ENCODE peak calls at places on chromosome 20, in four cellular contexts. G, J, D and E are unnamed samples. For H3K4me1, H3K27me3 and H3K9me3, the result is how much of the 10 kb centered on the place peaks cover.

GRCh38 chr20:49759266-49759950 is 45.7 kb upstream of the B4GALT5 start:
- DNase-seq in G (no peak), J (no peak), D (no peak), E (no peak)

GRCh38 chr20:39069976-39070375 is 107.8 kb downstream of the DHX35 start:
- DNase-seq in G (no peak), J (no peak), D (no peak), E (no peak)

GRCh38 chr20:10492844-10493243 is 57.7 kb downstream of the SLX4IP start:
- DNase-seq in G (no peak), J (no peak), D (no peak), E (no peak)

GRCh38 chr20:64047968-64048401 is 1.5 kb downstream of the SOX18 start:
- DNase-seq in G (no peak), J (no peak), D (no peak), E (no peak)

GRCh38 chr20:36273414-36274247 is 32.5 kb upstream of the DLGAP4 start:
- DNase-seq in G (no peak), J (no peak), D (no peak), E (no peak)

GRCh38 chr20:2032168-2032567 is 38.3 kb upstream of the PDYN start:
- DNase-seq in G (no peak), J (no peak), D (no peak), E (no peak)

GRCh38 chr20:45963059-45964011 is 8.7 kb downstream of the ZNF335 start:
- DNase-seq in G (no peak), J (no peak), D (peak), E (peak)

GRCh38 chr20:16314722-16315121 is 258.5 kb downstream of the KIF16B start:
- DNase-seq in G (no peak), J (no peak), D (no peak), E (no peak)

GRCh38 chr20:18632196-18632789 is 44.4 kb downstream of the DTD1 start:
- DNase-seq in G (peak), J (peak), D (peak), E (peak)

GRCh38 chr20:844473-845225 is 11.1 kb downstream of the FAM110A start:
- DNase-seq in G (peak), J (peak), D (peak), E (peak)

GRCh38 chr20:62345681-62346370 is 21.3 kb downstream of the LAMA5 start:
- DNase-seq in G (no peak), J (no peak), D (no peak), E (no peak)

GRCh38 chr20:4925842-4926530 is 75.3 kb downstream of the SLC23A2 start:
- DNase-seq in G (peak), J (no peak), D (no peak), E (peak)

GRCh38 chr20:40090236-40090635 is 598.8 kb downstream of the MAFB start:
- DNase-seq in G (no peak), J (no peak), D (no peak), E (no peak)

GRCh38 chr20:37901667-37902503 is 1.0 kb upstream of the VSTM2L start:
- DNase-seq in G (no peak), J (peak), D (no peak), E (no peak)

GRCh38 chr20:9068232-9068781 is 580 bp upstream of the PLCB4 start:
- DNase-seq in G (peak), J (no peak), D (peak), E (no peak)

GRCh38 chr20:45945678-45946148 is 11.2 kb downstream of the PCIF1 start:
- DNase-seq in G (no peak), J (no peak), D (peak), E (no peak)

GRCh38 chr20:62674370-62674769 is 32.1 kb downstream of the SLCO4A1 start:
- DNase-seq in G (no peak), J (no peak), D (no peak), E (no peak)

GRCh38 chr20:50621068-50621467 is 70.3 kb downstream of the RIPOR3 start:
- DNase-seq in G (no peak), J (no peak), D (no peak), E (no peak)

GRCh38 chr20:645318-646106 is 7.5 kb downstream of the SRXN1 start:
- DNase-seq in G (peak), J (no peak), D (peak), E (peak)

GRCh38 chr20:32480361-32481199 is 104.6 kb downstream of the NOL4L start:
- DNase-seq in G (peak), J (no peak), D (no peak), E (no peak)

DNA sequence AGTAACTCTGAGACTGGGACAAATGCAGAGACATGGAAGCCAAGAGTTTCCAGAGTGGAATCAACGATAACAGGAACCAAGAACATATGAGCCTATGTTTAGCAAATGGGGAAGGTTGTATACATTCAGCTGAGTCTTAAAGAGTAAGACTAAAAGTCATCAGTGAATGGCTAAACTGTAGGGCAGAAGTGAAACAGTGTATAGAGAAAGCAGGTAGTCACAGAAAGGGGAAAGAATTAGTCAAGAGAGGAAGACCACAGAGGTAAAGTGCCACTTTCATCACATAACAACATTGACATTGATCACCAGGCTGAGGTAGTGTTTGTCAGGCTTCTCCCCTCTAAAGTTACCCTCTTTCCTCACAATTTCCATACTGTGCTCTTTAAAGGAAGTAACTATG is 306.5 kb upstream of the SPTLC3 start:
- DNase-seq in G (no peak), J (no peak), D (no peak), E (no peak)
- H3K4me1 ChIP-seq in G (under half), J (under half), D (under half), E (under half)

DNA sequence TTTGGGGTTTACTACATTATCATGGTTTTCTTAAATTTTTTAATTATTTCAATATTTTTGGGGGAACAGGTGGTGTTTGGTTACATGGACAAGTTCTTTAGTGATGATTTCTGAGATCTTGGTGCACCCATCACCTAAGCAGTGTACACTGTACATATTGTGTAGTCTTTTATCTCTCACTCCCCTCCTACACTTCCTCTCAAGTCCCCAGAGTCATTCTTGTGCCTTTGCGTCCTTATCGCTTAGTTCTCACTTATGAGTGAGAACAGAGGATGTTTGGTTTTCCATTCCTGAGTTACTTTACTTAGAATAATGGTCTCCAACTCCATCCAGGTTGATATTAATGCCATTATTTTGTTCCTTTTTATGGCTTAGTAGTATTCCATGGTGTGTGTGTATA is 130.9 kb upstream of the CD93 start:
- DNase-seq in G (no peak), J (no peak), D (no peak), E (no peak)
- H3K27me3 ChIP-seq in G (under half), J (under half), D (under half), E (under half)

GRCh38 chr20:29300579-29301551 is 1956.6 kb upstream of the DEFB115 start:
- DNase-seq in G (no peak), J (no peak), D (no peak), E (no peak)

GRCh38 chr20:29298759-29299613 is 1958.5 kb upstream of the DEFB115 start:
- DNase-seq in G (no peak), J (no peak), D (no peak), E (no peak)

GRCh38 chr20:29298271-29298590 is 1959.2 kb upstream of the DEFB115 start:
- DNase-seq in G (no peak), J (no peak), D (no peak), E (no peak)

GRCh38 chr20:29301624-29302259 is 1955.7 kb upstream of the DEFB115 start:
- DNase-seq in G (no peak), J (no peak), D (no peak), E (no peak)

GRCh38 chr20:29299811-29300578 is 1957.5 kb upstream of the DEFB115 start:
- DNase-seq in G (no peak), J (no peak), D (no peak), E (no peak)
- H3K9me3 ChIP-seq in G (half or more), J (under half), D (half or more), E (under half)

GRCh38 chr20:53737404-53738038 is 143.9 kb upstream of the ZNF217 start:
- DNase-seq in G (no peak), J (no peak), D (no peak), E (no peak)
- H3K4me1 ChIP-seq in G (half or more), J (under half), D (half or more), E (under half)

GRCh38 chr20:57274299-57274698 is 7.9 kb upstream of the BMP7 start:
- DNase-seq in G (no peak), J (no peak), D (no peak), E (no peak)
- H3K27me3 ChIP-seq in G (half or more), J (under half), D (under half), E (under half)

GRCh38 chr20:55893031-55893430 is 112.3 kb downstream of the CBLN4 start:
- DNase-seq in G (no peak), J (no peak), D (no peak), E (no peak)

GRCh38 chr20:55882922-55883321 is 122.4 kb downstream of the CBLN4 start:
- DNase-seq in G (no peak), J (no peak), D (no peak), E (no peak)

DNA sequence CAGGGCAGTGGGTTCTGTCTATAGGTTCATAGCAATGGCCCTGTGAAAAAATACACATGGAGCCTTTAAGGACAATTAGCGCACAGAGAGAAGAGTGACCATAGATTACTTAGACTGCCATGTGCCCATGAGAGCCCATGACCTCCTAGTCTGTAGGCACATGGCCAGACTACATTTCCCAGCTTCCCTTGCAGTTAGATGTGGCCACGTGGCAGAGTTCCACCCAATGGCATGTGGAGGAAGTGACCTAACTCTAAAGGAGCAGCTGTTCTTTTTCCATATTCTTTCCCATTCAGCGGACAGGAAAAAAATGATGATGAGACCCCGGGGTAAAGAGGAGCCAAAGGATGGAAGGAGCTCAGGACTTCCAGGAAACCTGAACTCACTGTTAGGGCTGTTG is 116.7 kb downstream of the CBLN4 start:
- DNase-seq in G (no peak), J (no peak), D (no peak), E (no peak)
- H3K9me3 ChIP-seq in G (under half), J (under half), D (under half), E (under half)

GRCh38 chr20:47358672-47359532 is 2.4 kb upstream of the ZMYND8 start:
- DNase-seq in G (peak), J (peak), D (peak), E (peak)
- H3K4me1 ChIP-seq in G (half or more), J (half or more), D (half or more), E (half or more)

GRCh38 chr20:52145587-52145986 is 46.0 kb downstream of the ZFP64 start:
- DNase-seq in G (no peak), J (no peak), D (no peak), E (no peak)

GRCh38 chr20:52137850-52138249 is 53.7 kb downstream of the ZFP64 start:
- DNase-seq in G (no peak), J (no peak), D (no peak), E (no peak)

GRCh38 chr20:52142801-52143200 is 48.8 kb downstream of the ZFP64 start:
- DNase-seq in G (no peak), J (no peak), D (no peak), E (no peak)

GRCh38 chr20:52143277-52143676 is 48.3 kb downstream of the ZFP64 start:
- DNase-seq in G (no peak), J (no peak), D (no peak), E (no peak)
- H3K27me3 ChIP-seq in G (under half), J (under half), D (under half), E (under half)